ENCODE peak calls at places on chromosome 2, in five cellular contexts. One of them, this sample, is unnamed. For H3K27me3 and H3K36me3, the result is how much of the 10 kb centered on the place peaks cover.

GRCh38 chr2:152506843-152507242 is 171.9 kb downstream of the FMNL2 start:
- DNase-seq in esophagus squamous epithelium: no peak
- DNase-seq in tibial artery: no peak
- DNase-seq in stomach: no peak
- DNase-seq in left ventricle myocardium inferior: no peak
- DNase-seq in this sample: no peak

GRCh38 chr2:1721706-1722483 is 22.4 kb downstream of the PXDN start:
- DNase-seq in esophagus squamous epithelium: no peak
- DNase-seq in tibial artery: peak
- DNase-seq in stomach: no peak
- DNase-seq in left ventricle myocardium inferior: no peak
- DNase-seq in this sample: peak

GRCh38 chr2:81937944-81938343 is 1633.4 kb upstream of the LRRTM1 start:
- DNase-seq in esophagus squamous epithelium: no peak
- DNase-seq in tibial artery: no peak
- DNase-seq in stomach: no peak
- DNase-seq in left ventricle myocardium inferior: no peak
- DNase-seq in this sample: no peak

GRCh38 chr2:20539776-20540586 is 93.1 kb downstream of the RHOB start:
- DNase-seq in esophagus squamous epithelium: no peak
- DNase-seq in tibial artery: peak
- DNase-seq in stomach: no peak
- DNase-seq in left ventricle myocardium inferior: no peak
- DNase-seq in this sample: no peak

GRCh38 chr2:129935118-129935517 is 44.3 kb upstream of the RAB6C start:
- DNase-seq in esophagus squamous epithelium: no peak
- DNase-seq in tibial artery: no peak
- DNase-seq in stomach: no peak
- DNase-seq in left ventricle myocardium inferior: no peak
- DNase-seq in this sample: no peak

GRCh38 chr2:15494877-15495276 is 66.3 kb downstream of the NBAS start:
- DNase-seq in esophagus squamous epithelium: no peak
- DNase-seq in tibial artery: no peak
- DNase-seq in stomach: no peak
- DNase-seq in left ventricle myocardium inferior: no peak
- DNase-seq in this sample: no peak

GRCh38 chr2:178392215-178392614 is 58.8 kb downstream of the PRKRA start:
- DNase-seq in esophagus squamous epithelium: no peak
- DNase-seq in tibial artery: no peak
- DNase-seq in stomach: no peak
- DNase-seq in left ventricle myocardium inferior: no peak
- DNase-seq in this sample: no peak

GRCh38 chr2:65315042-65315441 is 87.4 kb downstream of the ACTR2 start:
- DNase-seq in esophagus squamous epithelium: no peak
- DNase-seq in tibial artery: no peak
- DNase-seq in stomach: no peak
- DNase-seq in left ventricle myocardium inferior: no peak
- DNase-seq in this sample: no peak

GRCh38 chr2:47312504-47312875 is 90.5 kb upstream of the MSH2 start:
- DNase-seq in esophagus squamous epithelium: no peak
- DNase-seq in tibial artery: no peak
- DNase-seq in stomach: no peak
- DNase-seq in left ventricle myocardium inferior: no peak
- DNase-seq in this sample: no peak

GRCh38 chr2:19888831-19889230 is 13.0 kb downstream of the TTC32 start:
- DNase-seq in esophagus squamous epithelium: no peak
- DNase-seq in tibial artery: no peak
- DNase-seq in stomach: no peak
- DNase-seq in left ventricle myocardium inferior: no peak
- DNase-seq in this sample: peak

GRCh38 chr2:175396696-175397095 is 215.2 kb upstream of the ATP5MC3 start:
- DNase-seq in esophagus squamous epithelium: no peak
- DNase-seq in tibial artery: no peak
- DNase-seq in stomach: no peak
- DNase-seq in left ventricle myocardium inferior: no peak
- DNase-seq in this sample: no peak

GRCh38 chr2:40451926-40452605 is at the start of gene SLC8A1:
- DNase-seq in esophagus squamous epithelium: no peak
- DNase-seq in tibial artery: no peak
- DNase-seq in stomach: no peak
- DNase-seq in left ventricle myocardium inferior: peak
- DNase-seq in this sample: peak

GRCh38 chr2:38274286-38275276 is 102.5 kb downstream of the ATL2 start:
- DNase-seq in esophagus squamous epithelium: no peak
- DNase-seq in tibial artery: no peak
- DNase-seq in stomach: no peak
- DNase-seq in left ventricle myocardium inferior: no peak
- DNase-seq in this sample: peak

GRCh38 chr2:9422321-9423099 is 818 bp downstream of the ITGB1BP1 start:
- DNase-seq in esophagus squamous epithelium: no peak
- DNase-seq in tibial artery: peak
- DNase-seq in stomach: peak
- DNase-seq in left ventricle myocardium inferior: peak
- DNase-seq in this sample: peak

GRCh38 chr2:160411167-160411566 is 82.4 kb downstream of the RBMS1 start:
- DNase-seq in esophagus squamous epithelium: no peak
- DNase-seq in tibial artery: no peak
- DNase-seq in stomach: no peak
- DNase-seq in left ventricle myocardium inferior: no peak
- DNase-seq in this sample: no peak

GRCh38 chr2:231017250-231017636 is 20.1 kb upstream of the C2orf72 start:
- DNase-seq in esophagus squamous epithelium: no peak
- DNase-seq in tibial artery: no peak
- DNase-seq in stomach: no peak
- DNase-seq in left ventricle myocardium inferior: no peak
- DNase-seq in this sample: no peak

GRCh38 chr2:121340926-121341325 is 55.9 kb upstream of the TFCP2L1 start:
- DNase-seq in esophagus squamous epithelium: no peak
- DNase-seq in tibial artery: no peak
- DNase-seq in stomach: no peak
- DNase-seq in left ventricle myocardium inferior: no peak
- DNase-seq in this sample: no peak

GRCh38 chr2:157839162-157839801 is 36.8 kb downstream of the ACVR1 start:
- DNase-seq in esophagus squamous epithelium: no peak
- DNase-seq in tibial artery: peak
- DNase-seq in stomach: no peak
- DNase-seq in left ventricle myocardium inferior: no peak
- DNase-seq in this sample: peak

GRCh38 chr2:11133936-11134320 is 21.3 kb upstream of the SLC66A3 start:
- DNase-seq in esophagus squamous epithelium: no peak
- DNase-seq in tibial artery: no peak
- DNase-seq in stomach: no peak
- DNase-seq in left ventricle myocardium inferior: no peak
- DNase-seq in this sample: peak
- H3K4me3 ChIP-seq in esophagus squamous epithelium: peak
- H3K4me3 ChIP-seq in tibial artery: peak
- H3K4me3 ChIP-seq in stomach: peak
- H3K4me3 ChIP-seq in left ventricle myocardium inferior: peak
- H3K4me3 ChIP-seq in this sample: peak

GRCh38 chr2:111186933-111187332 is 66.2 kb downstream of the BCL2L11 start:
- DNase-seq in esophagus squamous epithelium: no peak
- DNase-seq in tibial artery: no peak
- DNase-seq in stomach: no peak
- DNase-seq in left ventricle myocardium inferior: no peak
- DNase-seq in this sample: peak
- H3K27me3 ChIP-seq in esophagus squamous epithelium: under half
- H3K27me3 ChIP-seq in tibial artery: under half
- H3K27me3 ChIP-seq in stomach: under half
- H3K27me3 ChIP-seq in left ventricle myocardium inferior: under half
- H3K27me3 ChIP-seq in this sample: under half

GRCh38 chr2:241227635-241227993 is 39.1 kb downstream of the ANO7 start:
- DNase-seq in esophagus squamous epithelium: no peak
- DNase-seq in tibial artery: no peak
- DNase-seq in stomach: no peak
- DNase-seq in left ventricle myocardium inferior: no peak
- DNase-seq in this sample: peak

GRCh38 chr2:241228081-241228859 is 39.8 kb downstream of the ANO7 start:
- DNase-seq in esophagus squamous epithelium: no peak
- DNase-seq in tibial artery: no peak
- DNase-seq in stomach: no peak
- DNase-seq in left ventricle myocardium inferior: peak
- DNase-seq in this sample: peak

GRCh38 chr2:241225983-241226382 is 37.5 kb downstream of the ANO7 start:
- DNase-seq in esophagus squamous epithelium: no peak
- DNase-seq in tibial artery: no peak
- DNase-seq in stomach: no peak
- DNase-seq in left ventricle myocardium inferior: peak
- DNase-seq in this sample: peak

GRCh38 chr2:241225545-241225944 is 37.1 kb downstream of the ANO7 start:
- DNase-seq in esophagus squamous epithelium: no peak
- DNase-seq in tibial artery: no peak
- DNase-seq in stomach: no peak
- DNase-seq in left ventricle myocardium inferior: peak
- DNase-seq in this sample: peak

DNA sequence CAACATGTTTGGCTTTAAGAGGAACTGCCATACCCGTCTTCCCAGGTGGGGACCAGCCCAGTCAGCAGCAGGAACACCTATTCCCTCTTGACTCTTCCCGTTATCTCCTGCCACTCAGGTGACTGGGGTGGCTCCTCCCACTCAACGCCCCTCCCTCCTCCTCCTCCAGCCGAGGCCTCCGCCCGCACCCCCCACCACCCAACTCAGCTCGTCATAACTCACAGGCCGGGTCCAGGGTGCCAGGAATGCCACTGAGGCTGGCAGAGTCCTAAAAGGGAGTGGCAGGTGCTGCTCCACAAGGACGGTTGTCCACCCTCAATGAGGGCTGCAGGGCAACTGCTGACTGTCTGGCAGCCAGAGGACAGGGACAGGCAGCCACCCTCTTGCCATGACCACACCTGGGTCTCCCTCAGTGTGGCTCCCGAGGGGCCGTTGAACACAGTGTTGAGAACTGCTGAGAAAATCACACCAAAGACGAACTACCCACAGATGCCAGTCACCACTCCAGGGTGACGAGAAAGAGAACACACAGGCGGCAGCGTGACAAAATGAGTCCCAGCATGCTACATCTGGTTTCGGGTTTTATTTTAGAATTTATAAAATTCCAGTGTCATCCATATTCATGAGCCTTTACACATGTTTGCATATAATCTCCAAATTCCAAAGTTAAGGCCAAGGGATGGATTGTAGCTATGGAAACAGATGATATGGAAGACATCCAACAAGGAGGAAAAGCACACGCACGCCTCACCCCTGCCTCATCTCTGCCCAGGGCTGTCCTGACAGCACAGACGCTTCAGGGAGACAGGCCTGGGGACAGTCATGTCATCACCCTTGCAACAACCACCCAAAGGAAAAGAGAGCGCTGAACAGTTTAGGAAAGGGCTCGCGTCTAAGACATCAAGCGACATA is 38.5 kb downstream of the ANO7 start:
- DNase-seq in esophagus squamous epithelium: no peak
- DNase-seq in tibial artery: no peak
- DNase-seq in stomach: no peak
- DNase-seq in left ventricle myocardium inferior: no peak
- DNase-seq in this sample: peak
- H3K36me3 ChIP-seq in esophagus squamous epithelium: half or more
- H3K36me3 ChIP-seq in tibial artery: half or more
- H3K36me3 ChIP-seq in stomach: under half
- H3K36me3 ChIP-seq in left ventricle myocardium inferior: half or more
- H3K36me3 ChIP-seq in this sample: under half

GRCh38 chr2:186693446-186693842 is 416 bp upstream of the FAM171B start:
- DNase-seq in esophagus squamous epithelium: no peak
- DNase-seq in tibial artery: no peak
- DNase-seq in stomach: no peak
- DNase-seq in left ventricle myocardium inferior: no peak
- DNase-seq in this sample: no peak

GRCh38 chr2:186697536-186697935 is 3.7 kb downstream of the FAM171B start:
- DNase-seq in esophagus squamous epithelium: no peak
- DNase-seq in tibial artery: no peak
- DNase-seq in stomach: no peak
- DNase-seq in left ventricle myocardium inferior: no peak
- DNase-seq in this sample: no peak

GRCh38 chr2:186696337-186696736 is 2.5 kb downstream of the FAM171B start:
- DNase-seq in esophagus squamous epithelium: no peak
- DNase-seq in tibial artery: no peak
- DNase-seq in stomach: no peak
- DNase-seq in left ventricle myocardium inferior: no peak
- DNase-seq in this sample: no peak

GRCh38 chr2:186696804-186697203 is 2.9 kb downstream of the FAM171B start:
- DNase-seq in esophagus squamous epithelium: no peak
- DNase-seq in tibial artery: no peak
- DNase-seq in stomach: no peak
- DNase-seq in left ventricle myocardium inferior: no peak
- DNase-seq in this sample: no peak

DNA sequence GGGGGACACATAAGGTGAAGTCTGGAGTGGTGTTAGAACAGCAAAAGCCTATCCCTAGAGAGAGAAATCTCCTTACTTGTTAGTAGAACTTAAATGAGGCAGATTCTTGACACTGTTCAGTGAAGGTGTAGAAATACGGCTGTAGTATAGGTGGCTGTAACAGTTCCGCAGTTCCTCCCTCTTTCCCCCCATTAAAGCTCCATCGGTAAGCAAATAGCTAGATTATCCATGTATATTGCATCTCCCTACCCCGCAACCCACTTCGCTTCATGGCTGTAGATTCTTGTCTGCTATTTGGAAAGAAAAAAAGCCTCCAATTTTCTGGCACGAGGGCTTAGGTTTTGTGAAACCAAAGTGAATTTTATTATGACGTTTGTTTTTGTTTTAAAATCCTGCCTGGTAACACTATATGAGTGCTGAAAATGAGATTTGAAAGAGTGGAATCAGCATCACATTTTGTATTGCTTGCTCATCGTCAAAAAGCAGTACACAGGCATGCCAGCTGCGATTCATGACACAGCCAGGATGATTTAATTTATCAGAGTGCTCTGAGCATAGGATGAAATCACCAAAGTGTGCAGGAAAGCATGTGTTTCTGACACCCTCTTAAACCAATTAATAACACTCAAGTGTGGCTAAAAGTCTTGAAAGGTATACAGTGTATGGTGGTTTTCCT is 1.4 kb downstream of the FAM171B start:
- DNase-seq in esophagus squamous epithelium: no peak
- DNase-seq in tibial artery: no peak
- DNase-seq in stomach: no peak
- DNase-seq in left ventricle myocardium inferior: no peak
- DNase-seq in this sample: no peak
- H3K4me3 ChIP-seq in esophagus squamous epithelium: peak
- H3K4me3 ChIP-seq in tibial artery: peak
- H3K4me3 ChIP-seq in stomach: peak
- H3K4me3 ChIP-seq in left ventricle myocardium inferior: peak
- H3K4me3 ChIP-seq in this sample: no peak